ENCODE peak calls at places on chromosomes 6 and 20, in five cellular contexts. One of them, this sample, is unnamed.
A peak's percentile ranks its signal among the peaks of the same experiment; 100 is the strongest.

GRCh38 chr6:30819287-30819917 is 64.9 kb upstream of the DDR1 start:
- DNase-seq in adipocyte: no peak
- DNase-seq in amygdala: no peak
- DNase-seq in B cell: no peak
- DNase-seq in stimulated activated CD4-positive, alpha-beta T cell treated with anti-CD3 and anti-CD28 coated beads, Interleukin-4, amount 100 ng/mL, for 1 hour: peak; percentile 52
- DNase-seq in this sample: peak; percentile 24

GRCh38 chr6:113564401-113565161 is 292.6 kb upstream of the MARCKS start:
- DNase-seq in adipocyte: peak; percentile 95
- DNase-seq in amygdala: peak; percentile 88
- DNase-seq in B cell: peak; percentile 26
- DNase-seq in stimulated activated CD4-positive, alpha-beta T cell treated with anti-CD3 and anti-CD28 coated beads, Interleukin-4, amount 100 ng/mL, for 1 hour: no peak
- DNase-seq in this sample: peak; percentile 97

GRCh38 chr6:106339334-106340029 is 13.9 kb upstream of the ATG5 start:
- DNase-seq in adipocyte: peak; percentile 88
- DNase-seq in amygdala: no peak
- DNase-seq in B cell: peak; percentile 56
- DNase-seq in stimulated activated CD4-positive, alpha-beta T cell treated with anti-CD3 and anti-CD28 coated beads, Interleukin-4, amount 100 ng/mL, for 1 hour: peak; percentile 10
- DNase-seq in this sample: peak; percentile 78

GRCh38 chr6:9646346-9647042 is 768.4 kb downstream of the TFAP2A start:
- DNase-seq in adipocyte: peak; percentile 91
- DNase-seq in amygdala: no peak
- DNase-seq in B cell: no peak
- DNase-seq in stimulated activated CD4-positive, alpha-beta T cell treated with anti-CD3 and anti-CD28 coated beads, Interleukin-4, amount 100 ng/mL, for 1 hour: no peak
- DNase-seq in this sample: peak; percentile 68

GRCh38 chr6:7833753-7834075 is 76.9 kb downstream of the TXNDC5 start:
- DNase-seq in adipocyte: no peak
- DNase-seq in amygdala: no peak
- DNase-seq in B cell: no peak
- DNase-seq in stimulated activated CD4-positive, alpha-beta T cell treated with anti-CD3 and anti-CD28 coated beads, Interleukin-4, amount 100 ng/mL, for 1 hour: no peak
- DNase-seq in this sample: no peak

GRCh38 chr6:142675517-142675916 is 269.5 kb downstream of the HIVEP2 start:
- DNase-seq in adipocyte: no peak
- DNase-seq in amygdala: no peak
- DNase-seq in B cell: no peak
- DNase-seq in stimulated activated CD4-positive, alpha-beta T cell treated with anti-CD3 and anti-CD28 coated beads, Interleukin-4, amount 100 ng/mL, for 1 hour: no peak
- DNase-seq in this sample: no peak

GRCh38 chr6:131949909-131950766 is 1.0 kb downstream of the CCN2 start:
- DNase-seq in adipocyte: peak; percentile 90
- DNase-seq in amygdala: peak; percentile 20
- DNase-seq in B cell: peak; percentile 74
- DNase-seq in stimulated activated CD4-positive, alpha-beta T cell treated with anti-CD3 and anti-CD28 coated beads, Interleukin-4, amount 100 ng/mL, for 1 hour: peak; percentile 14
- DNase-seq in this sample: peak; percentile 89

GRCh38 chr6:132715204-132715603 is 1.3 kb upstream of the VNN1 start:
- DNase-seq in adipocyte: peak; percentile 58
- DNase-seq in amygdala: no peak
- DNase-seq in B cell: no peak
- DNase-seq in stimulated activated CD4-positive, alpha-beta T cell treated with anti-CD3 and anti-CD28 coated beads, Interleukin-4, amount 100 ng/mL, for 1 hour: no peak
- DNase-seq in this sample: peak; percentile 59

GRCh38 chr6:169868458-169868857 is 117.0 kb downstream of the ERMARD start:
- DNase-seq in adipocyte: no peak
- DNase-seq in amygdala: no peak
- DNase-seq in B cell: no peak
- DNase-seq in stimulated activated CD4-positive, alpha-beta T cell treated with anti-CD3 and anti-CD28 coated beads, Interleukin-4, amount 100 ng/mL, for 1 hour: peak; percentile 17
- DNase-seq in this sample: no peak

GRCh38 chr6:38483526-38483925 is 156.2 kb downstream of the BTBD9 start:
- DNase-seq in adipocyte: no peak
- DNase-seq in amygdala: no peak
- DNase-seq in B cell: peak; percentile 28
- DNase-seq in stimulated activated CD4-positive, alpha-beta T cell treated with anti-CD3 and anti-CD28 coated beads, Interleukin-4, amount 100 ng/mL, for 1 hour: no peak
- DNase-seq in this sample: no peak

GRCh38 chr6:72832271-72832670 is 210.4 kb downstream of the KCNQ5 start:
- DNase-seq in adipocyte: no peak
- DNase-seq in amygdala: no peak
- DNase-seq in B cell: no peak
- DNase-seq in stimulated activated CD4-positive, alpha-beta T cell treated with anti-CD3 and anti-CD28 coated beads, Interleukin-4, amount 100 ng/mL, for 1 hour: no peak
- DNase-seq in this sample: peak; percentile 25

GRCh38 chr6:43715056-43715788 is 27.6 kb upstream of the MRPS18A start:
- DNase-seq in adipocyte: no peak
- DNase-seq in amygdala: no peak
- DNase-seq in B cell: peak; percentile 77
- DNase-seq in stimulated activated CD4-positive, alpha-beta T cell treated with anti-CD3 and anti-CD28 coated beads, Interleukin-4, amount 100 ng/mL, for 1 hour: no peak
- DNase-seq in this sample: no peak

GRCh38 chr6:34132486-34133185 is 13.3 kb downstream of the GRM4 start:
- DNase-seq in adipocyte: peak; percentile 54
- DNase-seq in amygdala: no peak
- DNase-seq in B cell: no peak
- DNase-seq in stimulated activated CD4-positive, alpha-beta T cell treated with anti-CD3 and anti-CD28 coated beads, Interleukin-4, amount 100 ng/mL, for 1 hour: peak; percentile 41
- DNase-seq in this sample: peak; percentile 55

GRCh38 chr6:10409766-10410209 is 5.1 kb downstream of the TFAP2A start:
- DNase-seq in adipocyte: peak; percentile 20
- DNase-seq in amygdala: no peak
- DNase-seq in B cell: no peak
- DNase-seq in stimulated activated CD4-positive, alpha-beta T cell treated with anti-CD3 and anti-CD28 coated beads, Interleukin-4, amount 100 ng/mL, for 1 hour: no peak
- DNase-seq in this sample: peak; percentile 45

GRCh38 chr6:133033263-133033662 is 207.9 kb upstream of the EYA4 start:
- DNase-seq in adipocyte: no peak
- DNase-seq in amygdala: no peak
- DNase-seq in B cell: no peak
- DNase-seq in stimulated activated CD4-positive, alpha-beta T cell treated with anti-CD3 and anti-CD28 coated beads, Interleukin-4, amount 100 ng/mL, for 1 hour: no peak
- DNase-seq in this sample: no peak

GRCh38 chr20:49693435-49694171 is 20.1 kb downstream of the B4GALT5 start:
- DNase-seq in adipocyte: no peak
- DNase-seq in amygdala: no peak
- DNase-seq in B cell: no peak
- DNase-seq in stimulated activated CD4-positive, alpha-beta T cell treated with anti-CD3 and anti-CD28 coated beads, Interleukin-4, amount 100 ng/mL, for 1 hour: no peak
- DNase-seq in this sample: no peak

This sample was measured in EH.